ENCODE peak calls at places on chromosomes 11 and 22, in six cellular contexts. F, T, R, W, Z and V are unnamed samples.
A peak's percentile ranks its signal among the peaks of the same experiment; 100 is the strongest.

GRCh38 chr22:29700206-29700948 is 19.4 kb upstream of the CABP7 start:
- DNase-seq in T (no peak), R (no peak), W (no peak), F (no peak), Z (no peak), V (no peak)

GRCh38 chr11:14073821-14074529 is 111.5 kb downstream of the SPON1 start:
- DNase-seq in T (no peak), R (peak; percentile 27), F (no peak), Z (no peak), W (no peak), V (no peak)

GRCh38 chr22:35539910-35540599 is 576 bp upstream of the RASD2 start:
- DNase-seq in F (peak; percentile 61), W (peak; percentile 56), Z (no peak), R (peak; percentile 65), T (peak; percentile 71), V (peak; percentile 49)

GRCh38 chr11:65186701-65187100 is 5.0 kb downstream of the CAPN1 start:
- DNase-seq in W (no peak), T (no peak), R (peak; percentile 11), F (no peak), Z (no peak), V (no peak)

GRCh38 chr22:20866716-20867115 is 7.9 kb downstream of the SNAP29 start:
- DNase-seq in F (no peak), W (no peak), R (no peak), Z (no peak), T (no peak), V (no peak)

GRCh38 chr22:46748948-46749681 is 11.1 kb upstream of the CERK start:
- DNase-seq in W (peak; percentile 91), R (no peak), T (peak; percentile 39), Z (no peak), F (no peak), V (no peak)

GRCh38 chr11:58707767-58708166 is 24.0 kb downstream of the GLYAT start:
- DNase-seq in F (no peak), Z (no peak), T (no peak), W (no peak), R (no peak), V (no peak)

GRCh38 chr22:33756508-33756949 is 163.7 kb downstream of the LARGE1 start:
- DNase-seq in Z (peak; percentile 25), R (no peak), F (no peak), W (no peak), T (no peak), V (no peak)

GRCh38 chr11:35126000-35126878 is 12.7 kb upstream of the CD44 start:
- DNase-seq in F (no peak), T (no peak), R (no peak), Z (no peak), W (peak; percentile 77), V (no peak)

GRCh38 chr11:82085493-82085892 is 648.2 kb downstream of the FAM181B start:
- DNase-seq in R (no peak), W (no peak), Z (no peak), T (no peak), F (no peak), V (no peak)

GRCh38 chr11:78110351-78110750 is 29.1 kb downstream of the ALG8 start:
- DNase-seq in F (no peak), T (no peak), W (no peak), R (no peak), Z (no peak), V (no peak)

GRCh38 chr11:19374189-19374588 is 133.4 kb upstream of the E2F8 start:
- DNase-seq in T (no peak), R (no peak), Z (no peak), W (no peak), F (no peak), V (peak; percentile 58)

GRCh38 chr11:132910016-132910760 is 622.1 kb downstream of the OPCML start:
- DNase-seq in Z (no peak), F (no peak), T (no peak), R (no peak), W (no peak), V (no peak)

GRCh38 chr11:19664896-19665548 is 47.6 kb upstream of the NAV2 start:
- DNase-seq in R (no peak), W (no peak), T (no peak), Z (no peak), F (no peak), V (no peak)

GRCh38 chr11:6233984-6234313 is 487 bp downstream of the FHIP1B start:
- DNase-seq in T (no peak), F (no peak), W (no peak), R (no peak), Z (no peak), V (no peak)

GRCh38 chr11:61035086-61035835 is 63.8 kb downstream of the CD6 start:
- DNase-seq in R (no peak), W (no peak), T (no peak), F (no peak), Z (no peak), V (no peak)

GRCh38 chr11:58055806-58056401 is 25.2 kb downstream of the OR6Q1 start:
- DNase-seq in T (no peak), F (no peak), W (no peak), R (no peak), Z (no peak), V (no peak)

GRCh38 chr11:121538054-121538453 is 85.3 kb upstream of the SORL1-AS1 start:
- DNase-seq in T (no peak), Z (no peak), W (peak; percentile 36), R (no peak), F (no peak), V (no peak)

GRCh38 chr11:121539000-121539399 is 86.2 kb upstream of the SORL1-AS1 start:
- DNase-seq in T (no peak), R (no peak), W (no peak), Z (no peak), F (no peak), V (no peak)

GRCh38 chr11:121543981-121544380 is 91.2 kb upstream of the SORL1-AS1 start:
- DNase-seq in Z (no peak), R (no peak), F (no peak), T (no peak), W (no peak), V (no peak)

GRCh38 chr11:121544956-121545355 is 92.2 kb upstream of the SORL1-AS1 start:
- DNase-seq in F (no peak), T (no peak), Z (no peak), W (peak; percentile 63), R (no peak), V (no peak)

GRCh38 chr11:121540627-121541026 is 87.9 kb upstream of the SORL1-AS1 start:
- DNase-seq in F (no peak), T (no peak), R (no peak), Z (no peak), W (no peak), V (no peak)
- H3K36me3 ChIP-seq in F (peaks cover 15% of the 10 kb centered on the region), T (no peaks in the 10 kb centered on the region), R (no peaks in the 10 kb centered on the region), Z (no peaks in the 10 kb centered on the region), W (peaks cover 85% of the 10 kb centered on the region), V (no peaks in the 10 kb centered on the region)

GRCh38 chr11:120129570-120129969 is 8.3 kb downstream of the TRIM29 start:
- DNase-seq in Z (no peak), R (no peak), W (no peak), T (no peak), F (peak; percentile 35), V (no peak)

GRCh38 chr11:120130176-120130980 is 7.5 kb downstream of the TRIM29 start:
- DNase-seq in W (no peak), R (no peak), T (no peak), Z (no peak), F (peak; percentile 10), V (no peak)

GRCh38 chr11:120132645-120133185 is 5.2 kb downstream of the TRIM29 start:
- DNase-seq in R (peak; percentile 1), T (no peak), W (no peak), Z (no peak), F (no peak), V (peak; percentile 2)

GRCh38 chr11:120131941-120132644 is 5.8 kb downstream of the TRIM29 start:
- DNase-seq in T (peak; percentile 31), F (peak; percentile 24), Z (no peak), R (peak; percentile 5), W (no peak), V (no peak)

DNA sequence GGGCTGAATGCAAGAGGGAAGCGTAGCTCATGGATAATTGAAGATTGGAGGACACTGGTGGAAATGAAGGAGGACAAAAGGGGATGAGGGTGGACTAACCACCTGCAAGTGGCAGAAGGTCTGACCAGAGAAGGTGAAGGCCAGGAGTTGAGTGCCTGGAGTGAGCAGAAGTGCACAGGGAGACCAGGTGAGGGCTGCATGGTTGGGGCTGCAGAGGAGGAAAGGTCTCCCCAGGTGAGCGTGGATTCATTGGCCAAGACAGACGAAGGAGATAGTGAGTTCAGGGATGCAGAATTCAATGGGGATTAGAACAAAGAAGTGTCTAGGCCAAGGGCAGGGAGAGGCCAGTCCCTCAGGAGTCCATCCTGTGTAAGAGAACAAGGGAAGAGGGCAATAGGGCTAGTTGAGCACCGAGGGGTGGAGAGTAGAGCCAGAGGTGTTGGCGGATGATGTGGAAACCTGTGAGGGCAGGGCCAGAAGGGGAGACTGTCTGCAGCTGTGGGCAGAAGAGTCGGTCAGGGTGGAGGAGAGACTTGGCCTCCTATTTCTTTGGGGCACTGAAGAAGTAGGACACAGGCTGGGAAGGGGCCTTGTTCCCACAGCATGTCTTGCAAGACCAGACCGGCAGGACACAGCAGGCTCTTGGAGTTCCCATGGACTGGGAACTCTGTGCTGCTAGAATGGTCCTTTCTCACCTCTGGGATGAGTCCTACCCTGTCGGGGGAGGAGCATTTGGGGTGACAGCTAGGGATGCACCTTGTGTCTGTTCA is 6.7 kb downstream of the TRIM29 start:
- DNase-seq in Z (no peak), W (no peak), F (peak; percentile 9), T (no peak), R (peak; percentile 2), V (no peak)
- H3K4me1 ChIP-seq in Z (no peaks in the 10 kb centered on the region), W (no peaks in the 10 kb centered on the region), F (no peaks in the 10 kb centered on the region), T (peaks cover 13% of the 10 kb centered on the region), R (no peaks in the 10 kb centered on the region), V (no peaks in the 10 kb centered on the region)

DNA sequence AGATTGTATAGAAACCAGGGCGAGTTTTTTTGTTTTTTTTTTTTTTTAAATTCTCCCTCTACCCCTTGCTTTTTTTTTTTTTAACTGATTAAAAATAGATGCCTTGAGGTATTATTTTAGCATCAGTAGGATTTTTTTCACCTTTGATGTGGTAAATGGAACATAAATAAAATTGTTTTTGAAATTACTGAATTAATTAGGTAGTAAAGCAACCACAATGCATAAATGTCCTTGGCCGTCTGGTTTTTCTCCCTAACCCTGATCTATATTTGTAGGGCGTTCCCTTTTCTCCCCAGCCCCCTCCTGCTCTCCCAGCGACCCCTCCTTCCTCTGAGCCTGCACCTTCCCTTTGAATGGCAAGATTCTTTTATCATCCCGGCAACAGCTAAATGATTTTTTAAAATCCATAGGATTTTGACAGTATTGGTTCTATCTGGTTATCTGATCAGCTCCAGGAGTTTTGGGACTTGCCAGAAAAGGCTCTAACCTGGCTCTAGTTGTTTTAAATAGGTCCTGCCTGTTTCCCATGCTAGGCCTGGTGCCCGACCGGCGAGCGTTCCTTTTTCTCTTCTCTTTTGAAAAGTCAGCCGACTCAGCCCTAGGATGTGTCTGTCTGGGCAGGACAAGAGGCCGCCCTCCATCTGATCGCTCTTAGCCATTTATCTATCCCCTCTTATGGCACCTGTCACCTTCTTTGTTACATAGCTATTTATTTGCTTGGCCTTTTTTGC is 108.0 kb downstream of the ZBTB16 start:
- DNase-seq in T (no peak), Z (no peak), R (no peak), W (no peak), F (no peak), V (no peak)
- H3K4me3 ChIP-seq in T (no peak overlapping the region), Z (no peak overlapping the region), R (peak overlapping the region; percentile 2), W (no peak overlapping the region), F (no peak overlapping the region), V (no peak overlapping the region)

DNA sequence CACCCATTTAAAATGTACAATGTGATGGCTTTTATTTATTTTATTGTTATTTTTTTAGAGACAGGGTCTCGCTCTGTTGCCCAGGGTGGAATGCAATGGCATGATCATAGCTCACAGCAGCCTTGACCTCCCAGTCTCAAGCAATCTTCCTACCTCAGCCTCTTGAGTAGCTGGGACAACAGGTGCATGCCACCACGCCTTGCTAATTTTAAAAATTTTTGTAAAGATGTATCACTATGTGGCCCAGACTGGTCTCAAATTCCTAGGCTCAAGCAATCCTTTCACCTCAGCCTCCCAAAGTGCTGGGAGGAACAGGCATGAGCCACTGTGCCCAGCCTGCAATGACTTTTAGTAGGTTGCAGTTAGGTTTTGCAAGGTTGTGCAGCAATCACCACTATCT is 14.3 kb downstream of the CLDN5 start:
- DNase-seq in Z (no peak), T (no peak), W (no peak), R (no peak), F (no peak), V (no peak)
- H3K36me3 ChIP-seq in Z (peaks cover 16% of the 10 kb centered on the region), T (no peaks in the 10 kb centered on the region), W (no peaks in the 10 kb centered on the region), R (no peaks in the 10 kb centered on the region), F (no peaks in the 10 kb centered on the region), V (no peaks in the 10 kb centered on the region)